ENCODE peak calls at places on chromosomes 4 and X, in eight cellular contexts. O is HAP-1, B is tibial nerve, R is fibroblast of lung, E is transverse colon, Q is neural progenitor cell, X is cardiac muscle cell, Y is PC-3. P is an unnamed sample.

GRCh38 chr4:148116971-148117370 is 325.2 kb downstream of the NR3C2 start:
- DNase-seq in O (no peak), B (no peak), R (no peak), E (no peak), Q (no peak), X (no peak), Y (no peak), P (no peak)

GRCh38 chr4:54484361-54484760 is 173.4 kb upstream of the KIT start:
- DNase-seq in O (no peak), B (no peak), R (no peak), E (no peak), Q (no peak), X (no peak), Y (peak; percentile 18), P (no peak)

GRCh38 chr4:176207839-176208238 is 12.5 kb upstream of the SPATA4 start:
- DNase-seq in O (no peak), B (no peak), R (no peak), E (no peak), Q (no peak), X (no peak), Y (no peak), P (no peak)

GRCh38 chr4:155077860-155078259 is 130.6 kb upstream of the NPY2R start:
- DNase-seq in O (no peak), B (no peak), R (no peak), E (no peak), Q (peak; percentile 28), X (no peak), Y (no peak), P (peak; percentile 4)

GRCh38 chr4:158998624-158999023 is 104.3 kb upstream of the RAPGEF2 start:
- DNase-seq in O (no peak), B (no peak), R (no peak), E (peak; percentile 66), Q (no peak), X (no peak), Y (peak; percentile 79), P (no peak)

GRCh38 chrX:23752740-23753435 is 9.8 kb upstream of the ACOT9 start:
- DNase-seq in O (no peak), B (no peak), R (peak; percentile 47), E (no peak), Q (no peak), X (no peak), Y (peak; percentile 73), P (no peak)

GRCh38 chr4:48103483-48104139 is 30.4 kb downstream of the TXK start:
- DNase-seq in O (no peak), B (no peak), R (no peak), E (peak; percentile 21), Q (no peak), X (no peak), Y (no peak), P (no peak)

GRCh38 chrX:130799393-130799792 is 103.6 kb downstream of the ENOX2 start:
- DNase-seq in O (no peak), B (no peak), R (no peak), E (no peak), Q (no peak), X (no peak), Y (peak; percentile 39), P (no peak)

GRCh38 chr4:78213218-78213617 is 156.1 kb downstream of the FRAS1 start:
- DNase-seq in O (no peak), B (no peak), R (no peak), E (peak; percentile 12), Q (no peak), X (no peak), Y (no peak), P (no peak)

GRCh38 chrX:41670108-41670507 is 18.7 kb upstream of the GPR34 start:
- DNase-seq in O (no peak), B (no peak), R (no peak), E (no peak), Q (no peak), X (no peak), Y (no peak), P (no peak)

GRCh38 chrX:18890724-18891560 is 93.0 kb downstream of the PHKA2 start:
- DNase-seq in O (no peak), B (no peak), R (no peak), E (no peak), Q (no peak), X (no peak), Y (no peak), P (no peak)

GRCh38 chr4:6940744-6941137 is 31.1 kb downstream of the TBC1D14 start:
- DNase-seq in O (no peak), B (no peak), R (no peak), E (no peak), Q (no peak), X (no peak), Y (no peak), P (no peak)
- H3K4me1 ChIP-seq in O (peaks cover 5% of the 10 kb centered on the region), B (peaks cover 83% of the 10 kb centered on the region), R (peaks cover 12% of the 10 kb centered on the region), E (peaks cover 71% of the 10 kb centered on the region), Q (peaks cover 56% of the 10 kb centered on the region), X (peaks cover 16% of the 10 kb centered on the region), Y (peaks cover 15% of the 10 kb centered on the region), P (peaks cover 4% of the 10 kb centered on the region)

GRCh38 chrX:153993978-153994377 is 21.4 kb downstream of the TMEM187 start:
- DNase-seq in O (no peak), B (no peak), R (no peak), E (no peak), Q (no peak), X (no peak), Y (no peak), P (no peak)
- H3K27me3 ChIP-seq in O (no peaks in the 10 kb centered on the region), B (no peaks in the 10 kb centered on the region), R (no peaks in the 10 kb centered on the region), E (no peaks in the 10 kb centered on the region), Q (no peaks in the 10 kb centered on the region), X (no peaks in the 10 kb centered on the region), Y (no peaks in the 10 kb centered on the region), P (no peaks in the 10 kb centered on the region)

GRCh38 chr4:75662626-75663025 is 10.6 kb downstream of the G3BP2 start:
- DNase-seq in O (no peak), B (no peak), R (no peak), E (no peak), Q (no peak), X (no peak), Y (no peak), P (no peak)

GRCh38 chr4:75659512-75660031 is 13.6 kb downstream of the G3BP2 start:
- DNase-seq in O (no peak), B (no peak), R (no peak), E (no peak), Q (no peak), X (peak; percentile 19), Y (no peak), P (no peak)

GRCh38 chr4:75658881-75659280 is 14.3 kb downstream of the G3BP2 start:
- DNase-seq in O (no peak), B (no peak), R (peak; percentile 37), E (no peak), Q (no peak), X (no peak), Y (peak; percentile 30), P (no peak)

GRCh38 chr4:75655562-75655961 is 17.6 kb downstream of the G3BP2 start:
- DNase-seq in O (no peak), B (no peak), R (no peak), E (no peak), Q (no peak), X (no peak), Y (no peak), P (no peak)

DNA sequence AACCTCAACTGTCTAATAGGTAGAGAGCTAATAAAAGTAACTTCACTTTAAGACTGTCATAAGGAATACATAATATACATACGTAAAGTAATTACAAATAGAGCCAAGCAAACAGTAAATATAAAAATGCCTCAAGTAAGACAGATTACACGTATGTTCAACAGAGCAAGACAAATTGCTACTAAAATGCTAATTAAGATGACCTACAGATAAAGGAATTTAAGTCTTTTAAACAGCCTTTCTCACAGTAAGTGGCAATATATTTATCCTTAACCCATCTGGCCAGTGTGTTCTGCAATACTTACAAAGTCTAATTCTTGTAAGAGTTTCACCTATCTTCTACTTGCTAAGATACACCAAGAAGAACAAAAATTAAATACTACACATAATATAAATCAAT is 12.7 kb downstream of the G3BP2 start:
- DNase-seq in O (no peak), B (no peak), R (no peak), E (no peak), Q (no peak), X (no peak), Y (no peak), P (no peak)
- H3K4me1 ChIP-seq in O (peaks cover 5% of the 10 kb centered on the region), B (peaks cover 10% of the 10 kb centered on the region), R (peaks cover 10% of the 10 kb centered on the region), E (peaks cover 21% of the 10 kb centered on the region), Q (no peaks in the 10 kb centered on the region), X (peaks cover 26% of the 10 kb centered on the region), Y (peaks cover 13% of the 10 kb centered on the region), P (no peaks in the 10 kb centered on the region)

GRCh38 chr4:173508386-173509002 is 21.5 kb downstream of the HAND2 start:
- DNase-seq in O (no peak), B (no peak), R (no peak), E (no peak), Q (peak; percentile 61), X (peak; percentile 59), Y (no peak), P (no peak)

GRCh38 chr4:173507471-173508385 is 22.3 kb downstream of the HAND2 start:
- DNase-seq in O (no peak), B (no peak), R (no peak), E (no peak), Q (peak; percentile 46), X (peak; percentile 50), Y (no peak), P (no peak)

GRCh38 chr4:173511787-173512361 is 18.2 kb downstream of the HAND2 start:
- DNase-seq in O (no peak), B (no peak), R (no peak), E (no peak), Q (no peak), X (no peak), Y (no peak), P (no peak)

GRCh38 chr4:173506780-173507211 is 23.2 kb downstream of the HAND2 start:
- DNase-seq in O (no peak), B (no peak), R (no peak), E (no peak), Q (peak; percentile 75), X (no peak), Y (no peak), P (no peak)

DNA sequence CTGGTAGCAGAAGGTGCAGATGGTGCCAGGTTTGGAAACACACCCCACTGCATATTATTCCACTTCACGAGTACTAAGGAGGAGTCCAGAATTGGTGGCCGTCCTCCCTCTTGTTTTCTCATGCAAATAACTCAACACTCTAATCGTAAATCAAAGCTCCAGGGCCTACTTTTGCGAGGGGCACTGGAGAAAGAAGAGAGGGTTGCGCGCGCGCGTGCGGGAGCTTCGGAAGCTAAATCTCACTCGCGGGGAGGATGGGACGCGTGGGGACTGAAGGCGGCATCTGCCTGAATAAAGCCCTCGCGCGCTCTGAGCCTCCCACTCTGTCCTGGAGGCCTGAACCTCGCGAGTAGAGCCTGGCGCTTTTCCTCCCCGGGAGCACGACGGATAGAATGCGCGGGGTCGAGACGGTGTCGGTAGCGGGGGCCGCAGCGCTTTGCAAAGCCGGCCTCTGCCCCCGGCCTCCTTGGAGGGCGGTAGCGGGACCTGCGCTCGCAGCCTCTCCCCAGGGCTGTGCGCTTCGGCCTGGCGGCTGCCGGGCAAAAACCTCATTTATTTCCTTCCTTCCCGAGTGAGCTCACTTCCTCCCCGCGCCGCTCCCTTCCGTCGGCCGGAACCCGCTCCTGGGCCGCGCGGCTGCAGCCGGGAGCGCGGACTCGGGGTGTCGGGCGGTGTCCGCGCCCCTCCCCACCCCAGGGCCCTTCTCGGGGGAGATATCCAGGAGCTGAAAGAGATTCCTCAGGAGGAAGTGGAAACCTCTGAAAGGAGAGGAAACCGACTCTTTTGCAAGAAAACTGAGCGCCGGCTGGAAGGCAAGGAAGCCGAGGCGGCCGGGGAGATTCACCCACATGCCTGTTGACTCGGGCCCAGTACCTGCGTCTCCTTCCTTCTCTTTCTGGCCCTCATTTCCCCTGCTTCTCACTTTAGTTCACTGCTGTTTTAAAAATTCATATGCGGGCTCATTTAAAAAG is 20.7 kb downstream of the HAND2 start:
- DNase-seq in O (no peak), B (no peak), R (peak; percentile 53), E (no peak), Q (peak; percentile 66), X (peak; percentile 44), Y (no peak), P (no peak)
- H3K27me3 ChIP-seq in O (peaks cover 8% of the 10 kb centered on the region), B (peaks cover 86% of the 10 kb centered on the region), R (peaks cover 40% of the 10 kb centered on the region), E (peaks cover 96% of the 10 kb centered on the region), Q (peaks cover 100% of the 10 kb centered on the region), X (peaks cover 29% of the 10 kb centered on the region), Y (no peaks in the 10 kb centered on the region), P (peaks cover 98% of the 10 kb centered on the region)

GRCh38 chr4:17618926-17619325 is 4.5 kb downstream of the MED28 start:
- DNase-seq in O (no peak), B (no peak), R (no peak), E (no peak), Q (no peak), X (no peak), Y (no peak), P (no peak)
- H3K4me1 ChIP-seq in O (peaks cover 10% of the 10 kb centered on the region), B (peaks cover 43% of the 10 kb centered on the region), R (peaks cover 11% of the 10 kb centered on the region), E (peaks cover 43% of the 10 kb centered on the region), Q (no peaks in the 10 kb centered on the region), X (peaks cover 7% of the 10 kb centered on the region), Y (peaks cover 12% of the 10 kb centered on the region), P (no peaks in the 10 kb centered on the region)

P was measured in iPS DF 6.9.